ENCODE peak calls at places on chromosomes 1 and 21, in four cellular contexts. I, G, A and P are unnamed samples.

GRCh38 chr1:171245458-171246064 is 2.7 kb upstream of the FMO1 start:
- DNase-seq in I (no peak), G (peak; percentile 82), A (no peak), P (no peak)

GRCh38 chr21:42575111-42575510 is 61.5 kb downstream of the SLC37A1 start:
- DNase-seq in I (no peak), G (no peak), A (no peak), P (no peak)

GRCh38 chr1:179101566-179101965 is 19.7 kb downstream of the TOR3A start:
- DNase-seq in I (no peak), G (no peak), A (no peak), P (no peak)

GRCh38 chr1:62405247-62405646 is 31.6 kb upstream of the USP1 start:
- DNase-seq in I (no peak), G (no peak), A (no peak), P (no peak)

GRCh38 chr1:108671142-108671541 is 10.2 kb upstream of the HENMT1 start:
- DNase-seq in I (no peak), G (no peak), A (no peak), P (no peak)

GRCh38 chr1:66503841-66504470 is 30.0 kb upstream of the SGIP1 start:
- DNase-seq in I (no peak), G (peak; percentile 85), A (no peak), P (peak; percentile 17)

GRCh38 chr1:245690153-245690552 is 535.4 kb downstream of the KIF26B start:
- DNase-seq in I (no peak), G (no peak), A (no peak), P (no peak)

GRCh38 chr1:153565529-153566374 is at the start of gene S100A2:
- DNase-seq in I (no peak), G (peak; percentile 98), A (no peak), P (no peak)

GRCh38 chr1:224931605-224932004 is 2.1 kb downstream of the DNAH14 start:
- DNase-seq in I (no peak), G (no peak), A (no peak), P (no peak)
- H3K9me3 ChIP-seq in I (peaks cover 4% of the 10 kb centered on the region), G (peaks cover 46% of the 10 kb centered on the region), A (no peaks in the 10 kb centered on the region), P (peaks cover 54% of the 10 kb centered on the region)

DNA sequence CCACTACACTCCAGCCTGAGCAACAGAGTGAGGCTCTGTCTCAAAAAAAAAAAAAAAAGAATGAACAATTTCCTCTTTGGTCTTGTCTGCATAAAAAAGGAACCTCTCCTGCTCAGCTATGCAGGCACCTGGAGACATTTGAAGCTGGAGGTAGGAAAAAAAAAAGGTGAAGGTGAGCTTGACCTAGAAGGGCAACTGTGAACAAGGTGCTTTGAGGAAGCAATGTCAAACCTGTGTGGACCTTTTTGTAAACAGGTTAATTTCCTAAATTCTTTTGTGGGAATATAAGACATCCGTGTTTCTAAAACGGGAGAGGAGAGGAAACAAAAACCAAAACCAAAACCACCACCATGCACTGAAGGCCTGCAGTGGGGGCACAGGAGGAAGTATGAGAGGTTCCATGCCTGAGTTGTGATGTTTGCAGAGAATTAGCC is 77.5 kb downstream of the SLC45A1 start:
- DNase-seq in I (no peak), G (no peak), A (no peak), P (no peak)
- H3K4me1 ChIP-seq in I (peaks cover 90% of the 10 kb centered on the region), G (peaks cover 57% of the 10 kb centered on the region), A (peaks cover 31% of the 10 kb centered on the region), P (peaks cover 95% of the 10 kb centered on the region)

GRCh38 chr21:44363278-44363677 is 9.9 kb downstream of the TRPM2 start:
- DNase-seq in I (no peak), G (no peak), A (no peak), P (no peak)
- H3K27ac ChIP-seq in I (no peak overlapping the region), G (no peak overlapping the region), A (no peak overlapping the region), P (no peak overlapping the region)

GRCh38 chr1:2865000-2865399 is 63.5 kb upstream of the TTC34 start:
- DNase-seq in I (peak; percentile 5), G (no peak), A (peak; percentile 61), P (no peak)

GRCh38 chr1:2861988-2862430 is 60.5 kb upstream of the TTC34 start:
- DNase-seq in I (no peak), G (no peak), A (no peak), P (no peak)

GRCh38 chr1:2864203-2864905 is 62.9 kb upstream of the TTC34 start:
- DNase-seq in I (peak; percentile 3), G (no peak), A (peak; percentile 42), P (no peak)

GRCh38 chr1:2862441-2863148 is 61.1 kb upstream of the TTC34 start:
- DNase-seq in I (no peak), G (no peak), A (no peak), P (no peak)

DNA sequence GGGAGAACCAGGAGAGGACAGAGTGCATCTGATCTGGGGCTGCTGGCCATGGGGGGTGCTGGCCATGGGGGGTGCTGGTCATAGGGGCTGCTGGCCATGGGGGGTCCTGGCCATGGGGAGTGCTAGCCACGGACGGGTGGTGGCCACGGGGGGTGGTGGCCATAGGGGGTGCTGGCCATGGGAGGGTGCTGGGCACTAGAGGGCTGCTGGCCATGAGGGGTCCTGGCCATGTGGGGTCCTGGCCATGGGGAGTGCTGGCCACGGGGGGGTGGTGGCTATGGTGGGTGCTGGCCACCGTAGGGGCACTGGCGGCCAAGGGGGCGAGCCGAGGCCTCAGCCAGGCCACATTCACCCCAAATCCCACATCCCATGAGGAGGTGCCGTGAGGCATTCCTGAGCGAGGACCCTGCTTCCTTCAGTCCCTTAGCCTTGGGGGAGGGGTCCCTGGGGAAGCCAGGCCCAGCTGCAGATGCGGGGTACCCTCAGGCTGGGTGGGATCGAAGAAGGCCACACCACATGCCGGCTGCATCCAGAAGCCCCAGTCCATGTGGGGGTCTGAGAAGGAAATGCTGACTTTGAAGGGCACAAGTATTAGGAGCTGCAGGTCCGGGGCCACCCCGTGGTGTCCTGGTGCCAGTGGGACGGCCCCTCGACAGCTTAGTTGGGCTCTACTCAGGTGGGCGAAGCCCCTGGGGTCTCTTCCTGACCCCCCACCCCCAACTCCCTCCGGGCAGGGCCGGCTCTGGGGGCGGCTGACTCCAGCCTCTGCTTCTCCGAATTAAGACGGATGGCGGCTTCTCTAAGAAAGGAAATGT is 61.9 kb upstream of the TTC34 start:
- DNase-seq in I (peak; percentile 2), G (no peak), A (peak; percentile 57), P (no peak)
- H3K9me3 ChIP-seq in I (no peaks in the 10 kb centered on the region), G (no peaks in the 10 kb centered on the region), A (no peaks in the 10 kb centered on the region), P (no peaks in the 10 kb centered on the region)

GRCh38 chr1:154861607-154862094 is 8.4 kb downstream of the KCNN3 start:
- DNase-seq in I (no peak), G (no peak), A (no peak), P (no peak)

GRCh38 chr1:154859151-154859785 is 10.8 kb downstream of the KCNN3 start:
- DNase-seq in I (no peak), G (no peak), A (no peak), P (no peak)

GRCh38 chr1:154857441-154858215 is 12.5 kb downstream of the KCNN3 start:
- DNase-seq in I (no peak), G (no peak), A (no peak), P (no peak)

GRCh38 chr1:154860154-154860870 is 9.8 kb downstream of the KCNN3 start:
- DNase-seq in I (no peak), G (no peak), A (no peak), P (no peak)

DNA sequence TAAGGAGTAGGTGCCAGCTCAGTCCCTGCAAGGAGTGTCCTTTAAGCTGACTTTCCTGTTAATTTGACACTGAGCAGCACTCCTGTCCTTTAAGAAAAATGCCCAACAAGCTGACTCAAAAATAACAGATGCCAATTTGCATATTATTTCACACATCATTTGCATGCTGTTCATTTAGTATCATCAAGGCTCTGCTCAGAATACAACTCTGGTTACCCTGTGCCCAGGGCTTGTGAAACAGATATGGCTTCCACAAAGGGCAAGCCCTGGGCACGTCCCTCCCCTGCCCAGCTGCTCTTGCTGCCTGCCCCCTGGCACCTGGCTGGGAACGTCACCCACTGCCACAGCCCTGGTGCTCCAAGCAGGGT is 10.3 kb downstream of the KCNN3 start:
- DNase-seq in I (no peak), G (no peak), A (no peak), P (no peak)
- H3K4me1 ChIP-seq in I (peaks cover 14% of the 10 kb centered on the region), G (peaks cover 8% of the 10 kb centered on the region), A (no peaks in the 10 kb centered on the region), P (peaks cover 53% of the 10 kb centered on the region)

GRCh38 chr1:217660353-217661062 is 29.4 kb downstream of the SPATA17 start:
- DNase-seq in I (no peak), G (peak; percentile 98), A (no peak), P (no peak)

DNA sequence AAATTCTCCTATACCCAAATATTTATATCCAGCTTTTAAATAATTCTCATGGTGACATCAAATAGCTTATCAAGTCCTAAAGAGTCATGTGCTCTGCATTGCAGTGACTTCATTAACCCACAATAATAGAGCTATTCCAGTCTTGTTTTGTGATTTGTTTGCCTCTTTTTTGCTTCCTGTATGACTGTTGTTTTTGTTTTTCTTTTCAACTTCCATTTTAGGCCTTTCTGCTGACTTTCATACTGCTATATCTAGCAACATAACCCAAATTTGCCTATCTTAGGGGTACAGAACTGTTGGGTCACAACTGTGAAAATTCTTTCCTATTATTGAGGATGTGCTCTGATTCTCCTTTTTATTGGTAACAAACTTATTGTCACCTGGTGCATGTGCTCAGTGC is 30.3 kb downstream of the SPATA17 start:
- DNase-seq in I (no peak), G (no peak), A (no peak), P (no peak)
- H3K27ac ChIP-seq in I (no peak overlapping the region), G (peak overlapping the region; percentile 86), A (no peak overlapping the region), P (no peak overlapping the region)